ENCODE peak calls at places on chromosomes 1 and 21, in ten cellular contexts. One of them, this sample, is unnamed.

GRCh38 chr1:65233757-65234156 is 75.6 kb upstream of the DNAJC6 start:
- DNase-seq in cardiac muscle cell: no peak
- DNase-seq in neural progenitor cell: no peak
- DNase-seq in upper lobe of left lung: no peak
- DNase-seq in transverse colon: no peak
- DNase-seq in upper lobe of right lung: no peak
- DNase-seq in left lung: no peak
- DNase-seq in HCT116: no peak
- DNase-seq in aorta: no peak
- DNase-seq in kidney: no peak
- DNase-seq in this sample: no peak

GRCh38 chr1:86649618-86650017 is 54.8 kb upstream of the SH3GLB1 start:
- DNase-seq in cardiac muscle cell: no peak
- DNase-seq in upper lobe of right lung: no peak
- DNase-seq in neural progenitor cell: no peak
- DNase-seq in transverse colon: no peak
- DNase-seq in aorta: no peak
- DNase-seq in upper lobe of left lung: peak; percentile 49
- DNase-seq in left lung: no peak
- DNase-seq in kidney: no peak
- DNase-seq in HCT116: no peak
- DNase-seq in this sample: no peak

GRCh38 chr1:27568247-27569087 is 35.5 kb downstream of the AHDC1 start:
- DNase-seq in upper lobe of left lung: peak; percentile 99
- DNase-seq in aorta: peak; percentile 98
- DNase-seq in kidney: peak; percentile 99
- DNase-seq in HCT116: peak; percentile 89
- DNase-seq in cardiac muscle cell: peak; percentile 97
- DNase-seq in neural progenitor cell: peak; percentile 94
- DNase-seq in upper lobe of right lung: peak; percentile 98
- DNase-seq in left lung: peak; percentile 96
- DNase-seq in transverse colon: peak; percentile 98
- DNase-seq in this sample: peak; percentile 91

GRCh38 chr1:214830956-214831355 is 228.0 kb downstream of the CENPF start:
- DNase-seq in kidney: no peak
- DNase-seq in transverse colon: no peak
- DNase-seq in left lung: no peak
- DNase-seq in upper lobe of left lung: no peak
- DNase-seq in HCT116: no peak
- DNase-seq in aorta: no peak
- DNase-seq in upper lobe of right lung: no peak
- DNase-seq in neural progenitor cell: no peak
- DNase-seq in cardiac muscle cell: no peak
- DNase-seq in this sample: no peak

GRCh38 chr1:163585796-163586195 is 264.0 kb downstream of the NUF2 start:
- DNase-seq in kidney: no peak
- DNase-seq in aorta: no peak
- DNase-seq in HCT116: no peak
- DNase-seq in upper lobe of left lung: no peak
- DNase-seq in left lung: no peak
- DNase-seq in neural progenitor cell: no peak
- DNase-seq in cardiac muscle cell: no peak
- DNase-seq in upper lobe of right lung: no peak
- DNase-seq in transverse colon: no peak
- DNase-seq in this sample: no peak

GRCh38 chr1:11659748-11660147 is 4.3 kb upstream of the FBXO6 start:
- DNase-seq in left lung: no peak
- DNase-seq in cardiac muscle cell: no peak
- DNase-seq in neural progenitor cell: no peak
- DNase-seq in kidney: no peak
- DNase-seq in upper lobe of left lung: no peak
- DNase-seq in transverse colon: no peak
- DNase-seq in aorta: no peak
- DNase-seq in upper lobe of right lung: no peak
- DNase-seq in HCT116: no peak
- DNase-seq in this sample: no peak

GRCh38 chr1:8427493-8427892 is 109.6 kb downstream of the SLC45A1 start:
- DNase-seq in aorta: no peak
- DNase-seq in HCT116: no peak
- DNase-seq in neural progenitor cell: no peak
- DNase-seq in upper lobe of right lung: no peak
- DNase-seq in kidney: no peak
- DNase-seq in left lung: no peak
- DNase-seq in transverse colon: no peak
- DNase-seq in upper lobe of left lung: no peak
- DNase-seq in cardiac muscle cell: no peak
- DNase-seq in this sample: no peak

GRCh38 chr21:18902641-18903040 is 499.1 kb upstream of the TMPRSS15 start:
- DNase-seq in left lung: no peak
- DNase-seq in HCT116: no peak
- DNase-seq in upper lobe of left lung: no peak
- DNase-seq in upper lobe of right lung: no peak
- DNase-seq in aorta: no peak
- DNase-seq in cardiac muscle cell: no peak
- DNase-seq in neural progenitor cell: no peak
- DNase-seq in kidney: no peak
- DNase-seq in transverse colon: no peak
- DNase-seq in this sample: no peak

GRCh38 chr1:89518116-89518780 is 6.4 kb upstream of the LRRC8B start:
- DNase-seq in cardiac muscle cell: peak; percentile 22
- DNase-seq in upper lobe of left lung: no peak
- DNase-seq in kidney: no peak
- DNase-seq in neural progenitor cell: no peak
- DNase-seq in HCT116: no peak
- DNase-seq in upper lobe of right lung: no peak
- DNase-seq in left lung: no peak
- DNase-seq in aorta: no peak
- DNase-seq in transverse colon: no peak
- DNase-seq in this sample: no peak

GRCh38 chr1:145962157-145963102 is 1.9 kb downstream of the ANKRD34A start:
- DNase-seq in transverse colon: peak; percentile 38
- DNase-seq in aorta: peak; percentile 86
- DNase-seq in HCT116: no peak
- DNase-seq in kidney: peak; percentile 86
- DNase-seq in upper lobe of left lung: peak; percentile 85
- DNase-seq in upper lobe of right lung: peak; percentile 77
- DNase-seq in left lung: peak; percentile 52
- DNase-seq in neural progenitor cell: peak; percentile 30
- DNase-seq in cardiac muscle cell: no peak
- DNase-seq in this sample: no peak

GRCh38 chr1:56531624-56532358 is 47.6 kb downstream of the PLPP3 start:
- DNase-seq in aorta: no peak
- DNase-seq in kidney: no peak
- DNase-seq in cardiac muscle cell: no peak
- DNase-seq in transverse colon: no peak
- DNase-seq in neural progenitor cell: no peak
- DNase-seq in upper lobe of right lung: no peak
- DNase-seq in HCT116: no peak
- DNase-seq in left lung: no peak
- DNase-seq in upper lobe of left lung: no peak
- DNase-seq in this sample: no peak
- H3K4me1 ChIP-seq in aorta: peaks cover 16% of the 10 kb centered on the region
- H3K4me1 ChIP-seq in kidney: peaks cover 50% of the 10 kb centered on the region
- H3K4me1 ChIP-seq in cardiac muscle cell: peaks cover 51% of the 10 kb centered on the region
- H3K4me1 ChIP-seq in transverse colon: peaks cover 15% of the 10 kb centered on the region
- H3K4me1 ChIP-seq in neural progenitor cell: peaks cover 46% of the 10 kb centered on the region
- H3K4me1 ChIP-seq in upper lobe of right lung: peaks cover 13% of the 10 kb centered on the region
- H3K4me1 ChIP-seq in HCT116: no peaks in the 10 kb centered on the region
- H3K4me1 ChIP-seq in left lung: peaks cover 5% of the 10 kb centered on the region
- H3K4me1 ChIP-seq in upper lobe of left lung: peaks cover 8% of the 10 kb centered on the region
- H3K4me1 ChIP-seq in this sample: peaks cover 17% of the 10 kb centered on the region

DNA sequence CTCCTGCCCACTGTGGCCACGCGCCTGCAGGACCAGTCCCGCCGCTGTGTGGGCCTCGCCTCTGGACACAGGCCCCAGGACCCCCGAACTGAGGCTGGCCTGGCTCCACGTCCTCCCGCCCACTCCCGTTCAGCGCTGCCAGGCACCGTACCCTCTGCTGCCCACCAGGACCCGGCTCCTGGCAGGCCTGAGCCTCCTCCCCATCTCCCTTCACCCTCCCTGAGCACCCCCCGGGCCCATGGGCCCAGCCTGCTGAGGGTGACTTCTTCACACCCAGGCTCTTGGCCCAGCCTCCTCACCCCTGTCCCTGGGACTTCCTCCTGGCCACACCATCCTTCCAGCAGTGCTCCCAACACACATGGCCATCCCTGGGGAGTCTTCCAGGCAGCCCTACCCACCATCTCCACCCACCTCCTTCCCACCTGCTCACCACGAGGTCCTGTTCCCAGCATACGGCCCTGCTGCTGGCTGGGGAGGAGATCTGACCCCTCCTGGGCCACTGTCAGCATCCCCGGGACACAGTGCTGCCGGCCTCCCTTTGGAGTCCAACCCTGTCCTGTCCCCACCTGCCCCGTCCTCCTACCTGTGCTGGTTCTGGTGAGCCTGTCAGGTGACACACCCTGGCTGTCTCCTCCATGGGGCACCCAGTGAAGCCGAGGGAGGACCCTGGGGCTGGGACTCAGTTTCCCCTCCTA is 53.6 kb downstream of the SLX9 start:
- DNase-seq in kidney: peak; percentile 64
- DNase-seq in transverse colon: no peak
- DNase-seq in neural progenitor cell: no peak
- DNase-seq in aorta: peak; percentile 72
- DNase-seq in upper lobe of left lung: peak; percentile 82
- DNase-seq in HCT116: no peak
- DNase-seq in left lung: no peak
- DNase-seq in cardiac muscle cell: no peak
- DNase-seq in upper lobe of right lung: no peak
- DNase-seq in this sample: no peak
- H3K4me1 ChIP-seq in kidney: peaks cover 2% of the 10 kb centered on the region
- H3K4me1 ChIP-seq in transverse colon: peaks cover 17% of the 10 kb centered on the region
- H3K4me1 ChIP-seq in neural progenitor cell: no peaks in the 10 kb centered on the region
- H3K4me1 ChIP-seq in aorta: no peaks in the 10 kb centered on the region
- H3K4me1 ChIP-seq in upper lobe of left lung: peaks cover 3% of the 10 kb centered on the region
- H3K4me1 ChIP-seq in HCT116: no peaks in the 10 kb centered on the region
- H3K4me1 ChIP-seq in left lung: no peaks in the 10 kb centered on the region
- H3K4me1 ChIP-seq in cardiac muscle cell: peaks cover 18% of the 10 kb centered on the region
- H3K4me1 ChIP-seq in upper lobe of right lung: no peaks in the 10 kb centered on the region
- H3K4me1 ChIP-seq in this sample: peaks cover 2% of the 10 kb centered on the region

GRCh38 chr1:160618763-160619274 is 28.0 kb downstream of the SLAMF1 start:
- DNase-seq in upper lobe of left lung: no peak
- DNase-seq in aorta: no peak
- DNase-seq in left lung: no peak
- DNase-seq in HCT116: peak; percentile 23
- DNase-seq in transverse colon: no peak
- DNase-seq in kidney: no peak
- DNase-seq in neural progenitor cell: no peak
- DNase-seq in upper lobe of right lung: no peak
- DNase-seq in cardiac muscle cell: no peak
- DNase-seq in this sample: no peak

GRCh38 chr1:160619742-160620277 is 27.0 kb downstream of the SLAMF1 start:
- DNase-seq in kidney: no peak
- DNase-seq in left lung: no peak
- DNase-seq in neural progenitor cell: no peak
- DNase-seq in upper lobe of left lung: no peak
- DNase-seq in transverse colon: no peak
- DNase-seq in HCT116: no peak
- DNase-seq in upper lobe of right lung: no peak
- DNase-seq in cardiac muscle cell: no peak
- DNase-seq in aorta: no peak
- DNase-seq in this sample: no peak

GRCh38 chr1:160622885-160623633 is 23.8 kb downstream of the SLAMF1 start:
- DNase-seq in transverse colon: no peak
- DNase-seq in upper lobe of left lung: no peak
- DNase-seq in upper lobe of right lung: no peak
- DNase-seq in neural progenitor cell: no peak
- DNase-seq in left lung: no peak
- DNase-seq in aorta: no peak
- DNase-seq in HCT116: no peak
- DNase-seq in cardiac muscle cell: no peak
- DNase-seq in kidney: no peak
- DNase-seq in this sample: no peak

GRCh38 chr1:160621633-160622413 is 25.0 kb downstream of the SLAMF1 start:
- DNase-seq in HCT116: no peak
- DNase-seq in cardiac muscle cell: no peak
- DNase-seq in aorta: no peak
- DNase-seq in upper lobe of right lung: no peak
- DNase-seq in upper lobe of left lung: no peak
- DNase-seq in left lung: no peak
- DNase-seq in kidney: no peak
- DNase-seq in transverse colon: no peak
- DNase-seq in neural progenitor cell: no peak
- DNase-seq in this sample: no peak

GRCh38 chr1:160620942-160621632 is 25.8 kb downstream of the SLAMF1 start:
- DNase-seq in transverse colon: no peak
- DNase-seq in neural progenitor cell: no peak
- DNase-seq in cardiac muscle cell: no peak
- DNase-seq in aorta: no peak
- DNase-seq in upper lobe of right lung: no peak
- DNase-seq in kidney: no peak
- DNase-seq in HCT116: no peak
- DNase-seq in left lung: no peak
- DNase-seq in upper lobe of left lung: no peak
- DNase-seq in this sample: no peak
- H3K4me1 ChIP-seq in transverse colon: no peaks in the 10 kb centered on the region
- H3K4me1 ChIP-seq in neural progenitor cell: no peaks in the 10 kb centered on the region
- H3K4me1 ChIP-seq in cardiac muscle cell: no peaks in the 10 kb centered on the region
- H3K4me1 ChIP-seq in aorta: no peaks in the 10 kb centered on the region
- H3K4me1 ChIP-seq in upper lobe of right lung: no peaks in the 10 kb centered on the region
- H3K4me1 ChIP-seq in kidney: no peaks in the 10 kb centered on the region
- H3K4me1 ChIP-seq in HCT116: no peaks in the 10 kb centered on the region
- H3K4me1 ChIP-seq in left lung: no peaks in the 10 kb centered on the region
- H3K4me1 ChIP-seq in upper lobe of left lung: no peaks in the 10 kb centered on the region
- H3K4me1 ChIP-seq in this sample: no peaks in the 10 kb centered on the region

GRCh38 chr1:36157115-36157903 is 1.3 kb downstream of the MAP7D1 start:
- DNase-seq in aorta: no peak
- DNase-seq in cardiac muscle cell: no peak
- DNase-seq in left lung: peak; percentile 52
- DNase-seq in neural progenitor cell: peak; percentile 68
- DNase-seq in transverse colon: no peak
- DNase-seq in kidney: no peak
- DNase-seq in upper lobe of left lung: no peak
- DNase-seq in upper lobe of right lung: no peak
- DNase-seq in HCT116: no peak
- DNase-seq in this sample: no peak

GRCh38 chr1:36154335-36154734 is 1.6 kb upstream of the MAP7D1 start:
- DNase-seq in transverse colon: no peak
- DNase-seq in left lung: no peak
- DNase-seq in aorta: no peak
- DNase-seq in upper lobe of left lung: no peak
- DNase-seq in upper lobe of right lung: no peak
- DNase-seq in cardiac muscle cell: no peak
- DNase-seq in kidney: no peak
- DNase-seq in neural progenitor cell: no peak
- DNase-seq in HCT116: no peak
- DNase-seq in this sample: no peak

GRCh38 chr1:36154765-36155559 is 998 bp upstream of the MAP7D1 start:
- DNase-seq in neural progenitor cell: peak; percentile 93
- DNase-seq in HCT116: no peak
- DNase-seq in upper lobe of left lung: peak; percentile 64
- DNase-seq in kidney: no peak
- DNase-seq in transverse colon: peak; percentile 37
- DNase-seq in aorta: peak; percentile 87
- DNase-seq in left lung: no peak
- DNase-seq in upper lobe of right lung: no peak
- DNase-seq in cardiac muscle cell: peak; percentile 55
- DNase-seq in this sample: peak; percentile 84

GRCh38 chr1:36156329-36157114 is 562 bp downstream of the MAP7D1 start:
- DNase-seq in cardiac muscle cell: peak; percentile 91
- DNase-seq in left lung: peak; percentile 82
- DNase-seq in aorta: peak; percentile 90
- DNase-seq in kidney: peak; percentile 92
- DNase-seq in upper lobe of left lung: peak; percentile 90
- DNase-seq in upper lobe of right lung: peak; percentile 82
- DNase-seq in neural progenitor cell: peak; percentile 95
- DNase-seq in HCT116: no peak
- DNase-seq in transverse colon: peak; percentile 67
- DNase-seq in this sample: peak; percentile 90

GRCh38 chr1:36155560-36156328 is at the start of gene MAP7D1:
- DNase-seq in left lung: peak; percentile 92
- DNase-seq in HCT116: no peak
- DNase-seq in upper lobe of left lung: peak; percentile 96
- DNase-seq in cardiac muscle cell: peak; percentile 87
- DNase-seq in kidney: peak; percentile 96
- DNase-seq in transverse colon: peak; percentile 89
- DNase-seq in neural progenitor cell: peak; percentile 93
- DNase-seq in upper lobe of right lung: peak; percentile 95
- DNase-seq in aorta: peak; percentile 96
- DNase-seq in this sample: peak; percentile 85
- H3K4me1 ChIP-seq in left lung: peaks cover 39% of the 10 kb centered on the region
- H3K4me1 ChIP-seq in HCT116: peaks cover 56% of the 10 kb centered on the region
- H3K4me1 ChIP-seq in upper lobe of left lung: peaks cover 67% of the 10 kb centered on the region
- H3K4me1 ChIP-seq in cardiac muscle cell: peaks cover 33% of the 10 kb centered on the region
- H3K4me1 ChIP-seq in kidney: peaks cover 31% of the 10 kb centered on the region
- H3K4me1 ChIP-seq in transverse colon: peaks cover 45% of the 10 kb centered on the region
- H3K4me1 ChIP-seq in neural progenitor cell: peaks cover 35% of the 10 kb centered on the region
- H3K4me1 ChIP-seq in upper lobe of right lung: peaks cover 65% of the 10 kb centered on the region
- H3K4me1 ChIP-seq in aorta: peaks cover 4% of the 10 kb centered on the region
- H3K4me1 ChIP-seq in this sample: peaks cover 33% of the 10 kb centered on the region

This sample was measured in neuronal stem cell.